ENCODE peak calls at places on chromosomes 3 and 15, in five cellular contexts. One of them, this sample, is unnamed. For H3K36me3 and H3K4me1, the result is how much of the 10 kb centered on the place peaks cover.

GRCh38 chr3:98782826-98783500 is 19.8 kb downstream of the ST3GAL6 start:
- DNase-seq in lower lobe of right lung: no peak
- DNase-seq in GM23248: no peak
- DNase-seq in lung: no peak
- DNase-seq in upper lobe of left lung: no peak
- DNase-seq in this sample: no peak

GRCh38 chr3:155093261-155093660 is 13.1 kb downstream of the MME start:
- DNase-seq in lower lobe of right lung: no peak
- DNase-seq in GM23248: no peak
- DNase-seq in lung: no peak
- DNase-seq in upper lobe of left lung: no peak
- DNase-seq in this sample: no peak

GRCh38 chr3:10287936-10288574 is 4.7 kb downstream of the GHRL start:
- DNase-seq in lower lobe of right lung: no peak
- DNase-seq in GM23248: no peak
- DNase-seq in lung: no peak
- DNase-seq in upper lobe of left lung: no peak
- DNase-seq in this sample: no peak

GRCh38 chr3:101858464-101858863 is 9.2 kb downstream of the NFKBIZ start:
- DNase-seq in lower lobe of right lung: no peak
- DNase-seq in GM23248: no peak
- DNase-seq in lung: no peak
- DNase-seq in upper lobe of left lung: no peak
- DNase-seq in this sample: no peak

GRCh38 chr15:38528279-38528678 is 36.3 kb downstream of the RASGRP1 start:
- DNase-seq in lower lobe of right lung: no peak
- DNase-seq in GM23248: peak
- DNase-seq in lung: no peak
- DNase-seq in upper lobe of left lung: no peak
- DNase-seq in this sample: no peak

GRCh38 chr15:47872208-47872607 is 154.9 kb downstream of the SEMA6D start:
- DNase-seq in lower lobe of right lung: no peak
- DNase-seq in GM23248: no peak
- DNase-seq in lung: no peak
- DNase-seq in upper lobe of left lung: no peak
- DNase-seq in this sample: no peak

GRCh38 chr15:64651573-64652260 is 123.7 kb downstream of the RBPMS2 start:
- DNase-seq in lower lobe of right lung: no peak
- DNase-seq in GM23248: no peak
- DNase-seq in lung: no peak
- DNase-seq in upper lobe of left lung: no peak
- DNase-seq in this sample: peak

GRCh38 chr3:102529452-102529851 is 94.6 kb downstream of the ZPLD1 start:
- DNase-seq in lower lobe of right lung: no peak
- DNase-seq in GM23248: peak
- DNase-seq in lung: no peak
- DNase-seq in upper lobe of left lung: no peak
- DNase-seq in this sample: no peak

GRCh38 chr3:4060064-4060463 is 243.1 kb upstream of the SETMAR start:
- DNase-seq in lower lobe of right lung: no peak
- DNase-seq in GM23248: no peak
- DNase-seq in lung: no peak
- DNase-seq in upper lobe of left lung: no peak
- DNase-seq in this sample: no peak

GRCh38 chr15:64264511-64264910 is 91.5 kb downstream of the CSNK1G1 start:
- DNase-seq in lower lobe of right lung: no peak
- DNase-seq in GM23248: no peak
- DNase-seq in lung: no peak
- DNase-seq in upper lobe of left lung: no peak
- DNase-seq in this sample: no peak

GRCh38 chr3:195254454-195255175 is 16.3 kb downstream of the XXYLT1 start:
- DNase-seq in lower lobe of right lung: no peak
- DNase-seq in GM23248: no peak
- DNase-seq in lung: peak
- DNase-seq in upper lobe of left lung: no peak
- DNase-seq in this sample: no peak

GRCh38 chr3:155554777-155555445 is 190.0 kb downstream of the PLCH1 start:
- DNase-seq in lower lobe of right lung: no peak
- DNase-seq in GM23248: no peak
- DNase-seq in lung: no peak
- DNase-seq in upper lobe of left lung: no peak
- DNase-seq in this sample: no peak

GRCh38 chr15:62758126-62758951 is 284.2 kb upstream of the TPM1 start:
- DNase-seq in lower lobe of right lung: no peak
- DNase-seq in GM23248: peak
- DNase-seq in lung: no peak
- DNase-seq in upper lobe of left lung: no peak
- DNase-seq in this sample: peak

GRCh38 chr3:20747736-20748135 is 561.7 kb upstream of the SGO1 start:
- DNase-seq in lower lobe of right lung: no peak
- DNase-seq in GM23248: peak
- DNase-seq in lung: no peak
- DNase-seq in upper lobe of left lung: no peak
- DNase-seq in this sample: no peak

GRCh38 chr15:55403531-55403930 is 4.6 kb downstream of the CCPG1 start:
- DNase-seq in lower lobe of right lung: no peak
- DNase-seq in GM23248: peak
- DNase-seq in lung: no peak
- DNase-seq in upper lobe of left lung: no peak
- DNase-seq in this sample: no peak

GRCh38 chr15:49521802-49522201 is 98.8 kb downstream of the FGF7 start:
- DNase-seq in lower lobe of right lung: no peak
- DNase-seq in GM23248: no peak
- DNase-seq in lung: no peak
- DNase-seq in upper lobe of left lung: no peak
- DNase-seq in this sample: no peak

GRCh38 chr3:66037986-66038369 is 740 bp downstream of the MAGI1 start:
- DNase-seq in lower lobe of right lung: peak
- DNase-seq in GM23248: peak
- DNase-seq in lung: no peak
- DNase-seq in upper lobe of left lung: no peak
- DNase-seq in this sample: no peak

GRCh38 chr3:53800041-53800440 is 46.2 kb downstream of the CHDH start:
- DNase-seq in lower lobe of right lung: no peak
- DNase-seq in GM23248: no peak
- DNase-seq in lung: no peak
- DNase-seq in upper lobe of left lung: no peak
- DNase-seq in this sample: no peak

GRCh38 chr3:185586644-185586964 is 509 bp downstream of the SENP2 start:
- DNase-seq in lower lobe of right lung: no peak
- DNase-seq in GM23248: no peak
- DNase-seq in lung: no peak
- DNase-seq in upper lobe of left lung: no peak
- DNase-seq in this sample: no peak

GRCh38 chr3:174862666-174863065 is 3.5 kb downstream of the NAALADL2 start:
- DNase-seq in lower lobe of right lung: no peak
- DNase-seq in GM23248: no peak
- DNase-seq in lung: no peak
- DNase-seq in upper lobe of left lung: no peak
- DNase-seq in this sample: no peak

GRCh38 chr15:41231536-41231935 is 468 bp downstream of the CHP1 start:
- DNase-seq in lower lobe of right lung: no peak
- DNase-seq in GM23248: no peak
- DNase-seq in lung: no peak
- DNase-seq in upper lobe of left lung: no peak
- DNase-seq in this sample: no peak

GRCh38 chr15:74370471-74370870 is 3.0 kb upstream of the CYP11A1 start:
- DNase-seq in lower lobe of right lung: no peak
- DNase-seq in GM23248: no peak
- DNase-seq in lung: no peak
- DNase-seq in upper lobe of left lung: no peak
- DNase-seq in this sample: no peak

GRCh38 chr15:62603757-62604156 is 438.7 kb upstream of the C2CD4B start:
- DNase-seq in lower lobe of right lung: no peak
- DNase-seq in GM23248: peak
- DNase-seq in lung: no peak
- DNase-seq in upper lobe of left lung: no peak
- DNase-seq in this sample: no peak

GRCh38 chr15:37106490-37107001 is 6.2 kb upstream of the MEIS2 start:
- DNase-seq in lower lobe of right lung: no peak
- DNase-seq in GM23248: no peak
- DNase-seq in lung: no peak
- DNase-seq in upper lobe of left lung: no peak
- DNase-seq in this sample: no peak

GRCh38 chr3:15654891-15655290 is 53.3 kb downstream of the BTD start:
- DNase-seq in lower lobe of right lung: no peak
- DNase-seq in GM23248: no peak
- DNase-seq in lung: no peak
- DNase-seq in upper lobe of left lung: no peak
- DNase-seq in this sample: peak

GRCh38 chr3:29649815-29650547 is 369.1 kb downstream of the RBMS3 start:
- DNase-seq in lower lobe of right lung: peak
- DNase-seq in GM23248: peak
- DNase-seq in lung: no peak
- DNase-seq in upper lobe of left lung: no peak
- DNase-seq in this sample: peak

GRCh38 chr15:83919319-83919830 is 265.5 kb downstream of the ADAMTSL3 start:
- DNase-seq in lower lobe of right lung: no peak
- DNase-seq in GM23248: no peak
- DNase-seq in lung: no peak
- DNase-seq in upper lobe of left lung: no peak
- DNase-seq in this sample: no peak

GRCh38 chr3:119084371-119085069 is 49.9 kb upstream of the IGSF11 start:
- DNase-seq in lower lobe of right lung: peak
- DNase-seq in GM23248: no peak
- DNase-seq in lung: peak
- DNase-seq in upper lobe of left lung: peak
- DNase-seq in this sample: no peak

GRCh38 chr15:63156708-63157065 is 590 bp downstream of the RPS27L start:
- DNase-seq in lower lobe of right lung: no peak
- DNase-seq in GM23248: peak
- DNase-seq in lung: no peak
- DNase-seq in upper lobe of left lung: peak
- DNase-seq in this sample: no peak

GRCh38 chr3:4235690-4236089 is 67.5 kb upstream of the SETMAR start:
- DNase-seq in lower lobe of right lung: no peak
- DNase-seq in GM23248: no peak
- DNase-seq in lung: no peak
- DNase-seq in upper lobe of left lung: no peak
- DNase-seq in this sample: no peak

GRCh38 chr3:46349484-46350261 is 4.2 kb upstream of the CCR2 start:
- DNase-seq in lower lobe of right lung: no peak
- DNase-seq in GM23248: no peak
- DNase-seq in lung: no peak
- DNase-seq in upper lobe of left lung: no peak
- DNase-seq in this sample: no peak

GRCh38 chr15:37166402-37166801 is 66.1 kb upstream of the MEIS2 start:
- DNase-seq in lower lobe of right lung: no peak
- DNase-seq in GM23248: no peak
- DNase-seq in lung: no peak
- DNase-seq in upper lobe of left lung: no peak
- DNase-seq in this sample: no peak

GRCh38 chr3:19526071-19526470 is 377.8 kb downstream of the KCNH8 start:
- DNase-seq in lower lobe of right lung: no peak
- DNase-seq in GM23248: no peak
- DNase-seq in lung: no peak
- DNase-seq in upper lobe of left lung: no peak
- DNase-seq in this sample: no peak

GRCh38 chr3:115251509-115251908 is 104.4 kb upstream of the ZBTB20 start:
- DNase-seq in lower lobe of right lung: no peak
- DNase-seq in GM23248: peak
- DNase-seq in lung: no peak
- DNase-seq in upper lobe of left lung: no peak
- DNase-seq in this sample: no peak

GRCh38 chr15:84600331-84600686 is 500 bp upstream of the ZSCAN2 start:
- DNase-seq in lower lobe of right lung: peak
- DNase-seq in GM23248: peak
- DNase-seq in lung: peak
- DNase-seq in upper lobe of left lung: peak
- DNase-seq in this sample: peak

GRCh38 chr3:64906011-64906410 is 218.2 kb upstream of the ADAMTS9 start:
- DNase-seq in lower lobe of right lung: no peak
- DNase-seq in GM23248: no peak
- DNase-seq in lung: no peak
- DNase-seq in upper lobe of left lung: no peak
- DNase-seq in this sample: no peak

GRCh38 chr3:121786485-121786884 is 36.9 kb upstream of the GOLGB1 start:
- DNase-seq in lower lobe of right lung: no peak
- DNase-seq in GM23248: peak
- DNase-seq in lung: no peak
- DNase-seq in upper lobe of left lung: no peak
- DNase-seq in this sample: no peak

GRCh38 chr3:121781611-121782010 is 32.1 kb upstream of the GOLGB1 start:
- DNase-seq in lower lobe of right lung: no peak
- DNase-seq in GM23248: no peak
- DNase-seq in lung: no peak
- DNase-seq in upper lobe of left lung: no peak
- DNase-seq in this sample: no peak
- H3K36me3 ChIP-seq in lower lobe of right lung: half or more
- H3K36me3 ChIP-seq in GM23248: under half
- H3K36me3 ChIP-seq in lung: under half
- H3K36me3 ChIP-seq in upper lobe of left lung: half or more
- H3K36me3 ChIP-seq in this sample: under half

GRCh38 chr3:32428092-32429068 is 36.7 kb downstream of the CMTM7 start:
- DNase-seq in lower lobe of right lung: no peak
- DNase-seq in GM23248: no peak
- DNase-seq in lung: no peak
- DNase-seq in upper lobe of left lung: no peak
- DNase-seq in this sample: no peak
- H3K4me3 ChIP-seq in lower lobe of right lung: no peak
- H3K4me3 ChIP-seq in GM23248: no peak
- H3K4me3 ChIP-seq in lung: no peak
- H3K4me3 ChIP-seq in upper lobe of left lung: no peak
- H3K4me3 ChIP-seq in this sample: no peak

DNA sequence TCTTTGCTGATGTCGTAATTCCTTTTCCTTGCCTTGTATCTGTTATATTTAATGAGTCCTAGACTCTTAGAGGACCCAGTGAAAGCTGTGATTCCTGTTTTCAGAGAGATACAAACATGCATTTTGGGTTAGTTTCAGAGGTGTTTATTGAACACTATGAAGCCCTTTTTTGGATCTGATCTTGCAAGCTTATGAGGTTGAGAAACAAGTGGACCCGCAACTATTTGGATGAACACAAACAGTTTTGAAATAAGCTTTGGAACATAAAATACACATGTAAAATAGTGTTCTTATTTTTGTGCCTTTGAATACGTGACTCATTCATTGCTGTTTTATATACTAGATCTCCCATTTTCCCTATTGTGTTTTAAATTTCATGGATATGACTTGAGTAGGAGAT is 33.5 kb downstream of the SNRK start:
- DNase-seq in lower lobe of right lung: no peak
- DNase-seq in GM23248: no peak
- DNase-seq in lung: no peak
- DNase-seq in upper lobe of left lung: no peak
- DNase-seq in this sample: no peak
- H3K4me1 ChIP-seq in lower lobe of right lung: half or more
- H3K4me1 ChIP-seq in GM23248: under half
- H3K4me1 ChIP-seq in lung: under half
- H3K4me1 ChIP-seq in upper lobe of left lung: under half
- H3K4me1 ChIP-seq in this sample: under half

GRCh38 chr15:89143503-89144162 is 55.4 kb downstream of the ABHD2 start:
- DNase-seq in lower lobe of right lung: no peak
- DNase-seq in GM23248: peak
- DNase-seq in lung: no peak
- DNase-seq in upper lobe of left lung: no peak
- DNase-seq in this sample: no peak
- H3K36me3 ChIP-seq in lower lobe of right lung: under half
- H3K36me3 ChIP-seq in GM23248: under half
- H3K36me3 ChIP-seq in lung: under half
- H3K36me3 ChIP-seq in upper lobe of left lung: under half
- H3K36me3 ChIP-seq in this sample: under half

GRCh38 chr15:31365032-31365654 is 38.5 kb downstream of the KLF13 start:
- DNase-seq in lower lobe of right lung: no peak
- DNase-seq in GM23248: no peak
- DNase-seq in lung: no peak
- DNase-seq in upper lobe of left lung: no peak
- DNase-seq in this sample: no peak
- H3K4me3 ChIP-seq in lower lobe of right lung: peak
- H3K4me3 ChIP-seq in GM23248: no peak
- H3K4me3 ChIP-seq in lung: no peak
- H3K4me3 ChIP-seq in upper lobe of left lung: no peak
- H3K4me3 ChIP-seq in this sample: no peak